ENCODE peak calls at places on chromosomes 13 and 19, in ten cellular contexts. K, D, B, O, F, M, L, C, S and Y are unnamed samples.

GRCh38 chr13:76886292-76887061 is at the start of gene KCTD12:
- DNase-seq in K (peak), D (peak), B (peak), O (peak), F (peak), M (peak), L (peak), C (peak), S (peak), Y (no peak)

GRCh38 chr19:55146648-55147218 is 2.3 kb downstream of the TNNT1 start:
- DNase-seq in K (no peak), D (no peak), B (no peak), O (no peak), F (no peak), M (peak), L (no peak), C (no peak), S (peak), Y (no peak)

GRCh38 chr19:9507285-9507684 is 8.9 kb upstream of the ZNF560 start:
- DNase-seq in K (no peak), D (no peak), B (no peak), O (no peak), F (no peak), M (no peak), L (no peak), C (no peak), S (no peak), Y (no peak)

GRCh38 chr19:6060600-6061391 is 49.5 kb downstream of the RFX2 start:
- DNase-seq in K (no peak), D (no peak), B (peak), O (no peak), F (peak), M (no peak), L (peak), C (no peak), S (peak), Y (peak)

GRCh38 chr19:39246951-39247669 is 1.5 kb downstream of the IFNL4 start:
- DNase-seq in K (no peak), D (no peak), B (no peak), O (peak), F (peak), M (no peak), L (no peak), C (no peak), S (no peak), Y (no peak)

GRCh38 chr19:37817180-37817911 is 38.0 kb upstream of the ZNF573 start:
- DNase-seq in K (peak), D (no peak), B (peak), O (peak), F (peak), M (no peak), L (peak), C (peak), S (peak), Y (no peak)

GRCh38 chr13:104773775-104774174 is 1707.6 kb upstream of the SLC10A2 start:
- DNase-seq in K (peak), D (no peak), B (peak), O (no peak), F (peak), M (no peak), L (no peak), C (no peak), S (no peak), Y (no peak)

GRCh38 chr19:13212759-13213330 is 62.6 kb downstream of the IER2 start:
- DNase-seq in K (peak), D (peak), B (peak), O (peak), F (peak), M (peak), L (no peak), C (no peak), S (peak), Y (peak)

GRCh38 chr13:114222461-114222968 is 12.2 kb upstream of the CDC16 start:
- DNase-seq in K (peak), D (no peak), B (no peak), O (no peak), F (peak), M (no peak), L (no peak), C (no peak), S (no peak), Y (no peak)

GRCh38 chr13:47929156-47929555 is 71.9 kb downstream of the SUCLA2 start:
- DNase-seq in K (no peak), D (no peak), B (peak), O (no peak), F (peak), M (no peak), L (no peak), C (no peak), S (no peak), Y (no peak)

DNA sequence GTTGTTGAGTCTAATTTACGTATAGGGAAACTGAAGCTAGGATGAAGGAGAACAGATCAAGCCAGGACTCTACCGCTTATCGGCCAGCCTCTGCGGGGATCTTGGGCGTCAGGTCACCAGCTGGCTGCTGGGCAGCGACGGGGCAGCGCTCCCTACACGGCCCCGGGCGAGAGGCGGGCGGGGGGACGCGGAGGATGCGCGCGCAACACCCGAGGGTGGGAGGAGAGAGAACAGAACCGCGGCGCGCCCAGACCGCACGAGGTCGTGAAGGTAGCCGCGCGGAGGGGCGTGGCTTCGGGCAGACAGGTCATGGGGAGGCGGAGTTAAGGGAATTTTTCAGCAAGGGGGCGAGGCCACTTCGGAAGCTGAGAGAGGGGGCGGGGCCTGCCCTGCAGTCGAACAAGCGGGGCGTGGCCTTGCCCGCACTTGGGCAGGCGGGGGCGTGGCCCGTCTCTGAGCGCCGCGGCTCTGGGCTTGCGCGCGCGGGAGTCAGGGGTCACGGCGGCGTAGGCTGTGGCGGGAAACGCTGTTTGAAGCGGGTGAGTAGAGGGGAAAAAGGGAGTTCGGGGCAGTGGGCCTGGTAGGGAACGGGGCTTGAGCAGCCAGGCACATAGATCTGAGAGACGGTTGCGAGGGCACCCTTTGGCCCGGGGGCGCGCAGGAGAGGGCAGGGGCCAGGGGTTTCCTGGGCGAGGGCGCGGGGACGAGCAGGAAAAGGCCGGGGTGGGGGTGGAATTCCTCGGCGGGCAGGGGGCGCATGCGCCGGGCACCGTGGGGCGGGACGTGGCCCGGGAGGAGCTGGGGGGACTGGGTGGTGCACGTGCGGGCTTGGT is at the start of gene POLD1:
- DNase-seq in K (peak), D (peak), B (peak), O (peak), F (peak), M (peak), L (peak), C (peak), S (peak), Y (peak)
- TF ChIP-seq CTCF in K (no peak), D (no peak), B (no peak), O (no peak), F (no peak), M (no peak), L (no peak), C (no peak), S (no peak), Y (no peak)

DNA sequence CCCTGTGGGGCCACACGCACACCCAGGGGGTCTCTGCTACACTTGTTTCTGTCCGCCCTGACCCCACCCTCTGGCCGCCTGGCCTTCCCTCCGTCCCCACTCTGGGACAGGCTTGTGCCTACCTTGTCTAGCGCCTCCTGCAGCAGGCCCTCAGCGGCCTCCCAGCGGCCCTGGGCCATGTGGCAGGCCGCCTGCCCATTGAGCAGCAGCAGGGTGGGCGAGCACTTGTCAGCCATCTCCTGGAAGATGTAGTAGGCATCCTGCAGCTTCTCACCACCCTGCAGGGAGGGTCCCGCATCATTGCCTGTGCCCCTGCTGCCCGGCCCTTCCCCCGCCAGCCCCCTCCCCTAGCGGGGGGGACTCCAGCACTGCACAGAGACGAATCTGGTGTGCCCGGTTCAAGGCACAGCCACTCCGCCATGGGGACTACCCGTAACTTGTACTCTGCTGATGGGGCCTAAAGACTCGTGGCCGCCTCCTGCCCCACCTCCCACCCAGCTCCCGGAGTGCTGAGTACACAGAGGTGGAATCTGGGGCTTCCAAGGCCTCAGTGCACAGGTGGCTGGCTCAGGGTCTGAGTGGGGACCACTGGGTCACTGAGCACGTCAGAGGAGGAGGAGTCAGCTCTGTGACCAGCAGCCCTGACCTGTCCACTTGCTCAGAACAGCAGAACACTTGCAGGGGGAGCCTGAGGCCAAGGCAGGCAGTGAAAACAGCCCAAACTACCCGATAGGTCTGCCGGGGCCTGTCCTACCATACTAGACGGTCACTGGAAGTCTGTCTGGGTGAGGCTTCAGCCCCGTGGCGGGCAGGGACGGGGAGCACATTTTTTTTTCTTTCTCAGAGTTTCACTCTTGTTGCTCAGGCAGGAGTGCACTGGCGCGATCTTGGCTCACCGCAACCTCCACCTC is 7.4 kb upstream of the CERS1 start:
- DNase-seq in K (no peak), D (no peak), B (no peak), O (no peak), F (no peak), M (no peak), L (no peak), C (no peak), S (no peak), Y (no peak)
- TF ChIP-seq CTCF in K (no peak), D (no peak), B (no peak), O (no peak), F (no peak), M (no peak), L (no peak), C (no peak), S (no peak), Y (no peak)

DNA sequence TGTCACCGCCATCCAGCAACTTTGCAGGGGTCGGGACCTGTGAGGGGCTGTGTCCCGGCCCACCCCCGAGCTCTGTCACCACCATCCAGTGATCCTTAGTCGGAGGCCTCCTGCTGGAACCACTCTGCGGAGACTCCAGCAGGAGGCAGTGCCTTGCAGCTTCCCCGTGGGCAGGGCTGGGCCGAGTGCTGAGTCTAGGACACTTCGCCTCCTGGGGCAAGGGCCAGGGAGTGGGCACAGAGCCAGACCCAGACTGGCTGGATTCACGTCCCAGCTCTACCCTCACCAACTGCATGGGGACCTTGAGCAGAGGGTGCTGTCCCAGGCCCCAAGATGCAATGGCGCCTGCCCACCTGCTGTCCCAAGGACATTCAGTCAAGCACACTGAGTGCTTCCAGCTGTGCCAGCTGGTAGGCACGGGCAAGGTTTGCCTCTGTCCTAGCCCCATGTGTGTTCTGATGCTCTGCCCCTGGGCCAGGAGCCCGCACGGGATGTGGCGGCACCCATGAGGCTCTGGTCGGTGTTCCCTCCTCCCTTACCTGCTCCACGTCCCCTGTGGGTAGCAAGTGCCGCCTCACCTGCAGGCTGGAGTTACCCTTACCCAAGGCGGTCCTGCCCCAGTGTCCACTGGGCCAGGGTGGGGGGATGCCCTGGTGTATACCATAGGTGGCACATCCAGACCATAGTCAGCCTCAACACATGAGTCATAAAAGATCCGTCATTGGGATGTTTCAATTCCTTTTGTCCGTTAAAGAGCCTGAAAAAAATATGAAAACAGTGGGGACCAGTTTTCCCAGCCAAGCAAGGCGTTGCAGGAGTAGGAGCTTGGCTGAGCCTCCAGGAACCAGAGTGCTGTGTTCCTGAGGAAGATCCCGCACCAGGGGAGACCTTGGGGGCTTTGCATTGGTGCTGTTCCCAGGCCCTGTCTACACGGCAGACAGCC is 7.4 kb downstream of the FZR1 start:
- DNase-seq in K (no peak), D (no peak), B (no peak), O (no peak), F (peak), M (no peak), L (no peak), C (no peak), S (no peak), Y (no peak)
- TF ChIP-seq CTCF in K (peak), D (no peak), B (peak), O (no peak), F (no peak), M (no peak), L (peak), C (no peak), S (no peak), Y (no peak)

DNA sequence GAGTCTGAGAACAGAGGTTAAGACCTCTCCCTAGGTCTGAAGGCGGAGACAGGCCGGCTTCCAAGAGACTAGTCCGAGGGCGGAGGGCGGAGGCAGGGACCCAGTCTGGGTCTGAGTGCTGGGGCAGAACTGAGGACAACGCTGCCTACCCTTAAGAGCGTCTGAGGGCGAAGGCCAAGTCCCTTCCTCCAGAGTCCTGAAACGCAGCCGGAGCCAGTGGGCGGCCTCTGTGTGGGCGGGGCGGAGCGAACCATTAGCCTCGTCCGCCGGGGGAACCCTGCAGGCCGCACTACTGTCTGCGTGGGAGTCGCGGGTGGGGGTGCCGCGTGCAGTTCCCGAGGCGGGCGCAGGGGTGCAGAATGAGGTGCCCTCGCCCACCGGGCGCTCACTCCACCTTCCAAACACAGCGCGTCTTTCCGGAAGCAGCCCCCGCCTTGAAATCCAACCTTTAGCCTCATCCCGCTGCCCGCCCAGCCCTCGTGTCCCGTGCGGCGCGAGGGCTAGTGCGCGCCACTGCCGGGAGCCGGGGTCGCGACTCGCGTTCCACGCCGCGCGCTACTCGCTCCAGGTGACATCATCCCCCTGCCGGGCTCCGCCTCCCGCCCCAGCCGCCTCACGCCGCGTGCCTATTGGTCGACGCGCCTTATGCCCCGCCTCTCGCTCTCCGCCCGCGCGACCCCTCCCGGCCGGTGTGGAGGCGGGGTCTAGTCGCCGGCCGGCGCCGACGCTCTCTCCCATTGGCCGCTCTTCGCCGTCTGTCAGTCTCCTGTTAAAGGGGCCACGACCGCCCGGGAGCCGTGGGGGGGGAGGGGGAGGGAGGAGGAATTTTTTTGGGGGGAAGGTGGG is at the start of gene C19orf73:
- DNase-seq in K (peak), D (peak), B (peak), O (peak), F (peak), M (peak), L (peak), C (peak), S (peak), Y (peak)
- TF ChIP-seq CTCF in K (no peak), D (peak), B (peak), O (peak), F (no peak), M (peak), L (peak), C (no peak), S (no peak), Y (no peak)

GRCh38 chr19:40390084-40390742 is at the start of gene HIPK4:
- DNase-seq in K (no peak), D (no peak), B (no peak), O (no peak), F (no peak), M (no peak), L (no peak), C (no peak), S (no peak), Y (no peak)

GRCh38 chr19:40392123-40392522 is 2.1 kb upstream of the HIPK4 start:
- DNase-seq in K (no peak), D (no peak), B (no peak), O (no peak), F (no peak), M (no peak), L (no peak), C (no peak), S (no peak), Y (no peak)

GRCh38 chr19:40393894-40394815 is 4.2 kb upstream of the HIPK4 start:
- DNase-seq in K (no peak), D (no peak), B (no peak), O (no peak), F (no peak), M (no peak), L (no peak), C (no peak), S (no peak), Y (no peak)

GRCh38 chr19:40394816-40395210 is 4.8 kb upstream of the HIPK4 start:
- DNase-seq in K (no peak), D (no peak), B (no peak), O (no peak), F (no peak), M (no peak), L (no peak), C (no peak), S (no peak), Y (no peak)

DNA sequence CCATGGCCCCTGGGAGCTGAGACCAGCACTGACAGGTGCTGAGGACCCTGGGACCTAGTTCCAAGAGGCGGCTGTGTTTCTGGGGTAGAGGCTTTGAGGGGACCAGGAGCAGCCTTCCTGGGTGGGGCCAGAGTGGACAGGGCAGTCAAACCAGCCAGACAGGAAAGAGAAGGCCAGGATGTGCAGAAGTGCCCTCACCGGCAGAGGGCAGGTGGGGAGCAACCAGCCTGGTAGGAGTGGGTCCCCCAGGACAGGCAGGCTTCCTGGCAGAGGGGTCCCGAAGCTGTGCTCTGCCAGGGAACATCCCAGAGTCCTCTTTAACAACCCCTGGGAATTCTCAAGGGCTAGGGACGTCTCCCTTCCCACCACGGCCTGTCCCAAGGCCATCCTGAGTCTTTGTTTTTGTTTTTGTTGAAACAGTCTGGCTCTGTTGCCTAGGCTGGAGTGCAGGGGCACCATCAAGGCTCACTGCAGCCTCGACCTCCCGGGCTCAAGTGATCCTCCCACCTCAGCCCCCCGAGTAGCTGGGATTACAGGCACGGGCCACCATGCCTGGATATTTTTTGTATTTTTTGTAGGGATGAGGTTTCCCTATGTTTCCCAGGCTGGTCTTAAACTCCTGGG is 3.0 kb upstream of the HIPK4 start:
- DNase-seq in K (no peak), D (no peak), B (no peak), O (no peak), F (peak), M (peak), L (no peak), C (no peak), S (no peak), Y (no peak)
- TF ChIP-seq CTCF in K (peak), D (peak), B (peak), O (peak), F (peak), M (peak), L (no peak), C (no peak), S (peak), Y (peak)